ENCODE peak calls at places on chromosomes 11 and 22, in nine cellular contexts. T is stimulated activated CD4-positive, alpha-beta T cell treated with anti-CD3 and anti-CD28 coated beads, Interleukin-12 subunit alpha, Interleukin-12 subunit beta, amount 100 ng/mL, for 48 hours; H is thoracic aorta; W is M059J; O is NCI-H1417; B is SK-N-DZ; Z is WTC11; M is SW 1271; U is ovary. A is an unnamed sample.

GRCh38 chr11:119584193-119585037 is 144.6 kb downstream of the NECTIN1 start:
- DNase-seq in T (peak), H (no peak), W (peak), O (peak), B (peak), Z (peak), M (no peak), U (peak), A (peak)

GRCh38 chr11:122398167-122398566 is 257.4 kb upstream of the UBASH3B start:
- DNase-seq in T (no peak), H (no peak), W (no peak), O (no peak), B (no peak), Z (no peak), M (no peak), U (no peak), A (no peak)

GRCh38 chr11:9758676-9759518 is 95.0 kb downstream of the SWAP70 start:
- DNase-seq in T (peak), H (peak), W (peak), O (peak), B (peak), Z (no peak), M (peak), U (peak), A (peak)

GRCh38 chr11:113363406-113363805 is 24.2 kb upstream of the ANKK1 start:
- DNase-seq in T (no peak), H (no peak), W (no peak), O (no peak), B (no peak), Z (no peak), M (no peak), U (no peak), A (no peak)

GRCh38 chr11:118533769-118534729 is 3.1 kb downstream of the TMEM25 start:
- DNase-seq in T (no peak), H (no peak), W (no peak), O (no peak), B (no peak), Z (no peak), M (no peak), U (no peak), A (no peak)

GRCh38 chr22:47767403-47767802 is 1005.0 kb downstream of the TBC1D22A start:
- DNase-seq in T (no peak), H (no peak), W (no peak), O (no peak), B (no peak), Z (no peak), M (no peak), U (no peak), A (no peak)

GRCh38 chr11:44250421-44250820 is 59.5 kb downstream of the ALX4 start:
- DNase-seq in T (no peak), H (no peak), W (no peak), O (no peak), B (no peak), Z (no peak), M (no peak), U (no peak), A (no peak)

GRCh38 chr22:23862103-23862502 is 4.4 kb downstream of the SLC2A11 start:
- DNase-seq in T (no peak), H (no peak), W (peak), O (no peak), B (peak), Z (peak), M (peak), U (no peak), A (peak)

GRCh38 chr11:107619926-107620325 is 29.0 kb downstream of the ELMOD1 start:
- DNase-seq in T (no peak), H (no peak), W (no peak), O (no peak), B (no peak), Z (no peak), M (no peak), U (no peak), A (no peak)

GRCh38 chr11:102292951-102293350 is 24.3 kb upstream of the BIRC3 start:
- DNase-seq in T (no peak), H (no peak), W (no peak), O (no peak), B (no peak), Z (no peak), M (no peak), U (no peak), A (no peak)

GRCh38 chr11:133403900-133404299 is 128.4 kb downstream of the OPCML start:
- DNase-seq in T (no peak), H (no peak), W (no peak), O (peak), B (no peak), Z (peak), M (no peak), U (no peak), A (peak)

GRCh38 chr11:63839508-63840355 is 822 bp downstream of the MARK2 start:
- DNase-seq in T (peak), H (no peak), W (peak), O (peak), B (peak), Z (no peak), M (no peak), U (no peak), A (peak)

GRCh38 chr11:36775157-36775556 is 177.1 kb upstream of the RAG2 start:
- DNase-seq in T (no peak), H (no peak), W (peak), O (no peak), B (peak), Z (no peak), M (no peak), U (no peak), A (no peak)

GRCh38 chr11:83191986-83192385 is 1.5 kb upstream of the ANKRD42 start:
- DNase-seq in T (no peak), H (no peak), W (no peak), O (no peak), B (no peak), Z (no peak), M (no peak), U (no peak), A (no peak)

GRCh38 chr22:49692499-49693225 is 135.0 kb downstream of the BRD1 start:
- DNase-seq in T (no peak), H (no peak), W (no peak), O (no peak), B (no peak), Z (no peak), M (no peak), U (peak), A (no peak)

GRCh38 chr11:104484784-104485554 is 321.0 kb upstream of the PDGFD start:
- DNase-seq in T (no peak), H (no peak), W (no peak), O (no peak), B (peak), Z (no peak), M (no peak), U (no peak), A (no peak)

GRCh38 chr11:117731689-117732290 is 65.2 kb downstream of the DSCAML1 start:
- DNase-seq in T (no peak), H (no peak), W (no peak), O (no peak), B (no peak), Z (peak), M (no peak), U (no peak), A (no peak)

GRCh38 chr11:79414644-79415317 is 26.0 kb downstream of the TENM4 start:
- DNase-seq in T (no peak), H (no peak), W (peak), O (no peak), B (no peak), Z (no peak), M (peak), U (peak), A (no peak)

GRCh38 chr11:84671325-84672019 is 955.7 kb downstream of the DLG2 start:
- DNase-seq in T (no peak), H (no peak), W (no peak), O (no peak), B (no peak), Z (no peak), M (no peak), U (no peak), A (no peak)

GRCh38 chr11:31375866-31376265 is 6.2 kb downstream of the DNAJC24 start:
- DNase-seq in T (no peak), H (no peak), W (no peak), O (no peak), B (no peak), Z (no peak), M (no peak), U (no peak), A (no peak)

GRCh38 chr11:528815-529728 is 6.3 kb downstream of the HRAS start:
- DNase-seq in T (no peak), H (no peak), W (no peak), O (peak), B (no peak), Z (no peak), M (no peak), U (no peak), A (no peak)

GRCh38 chr11:79503028-79503427 is 62.2 kb upstream of the TENM4 start:
- DNase-seq in T (no peak), H (no peak), W (no peak), O (no peak), B (peak), Z (no peak), M (no peak), U (peak), A (no peak)